ENCODE peak calls at places on chromosome 12, in five cellular contexts. W is NB4; G is upper lobe of left lung; E is CD8-positive, alpha-beta T cell; J is MCF 10A. P is an unnamed sample.

GRCh38 chr12:57368349-57369095 is 62.3 kb downstream of the R3HDM2 start:
- DNase-seq in J (peak), W (no peak), G (no peak), E (no peak), P (no peak)

GRCh38 chr12:110224379-110225304 is 56.4 kb upstream of the ATP2A2 start:
- DNase-seq in W (peak), G (peak), J (peak), E (no peak), P (no peak)

GRCh38 chr12:89960011-89960507 is 251.4 kb upstream of the ATP2B1 start:
- DNase-seq in W (no peak), J (peak), G (no peak), E (no peak), P (peak)

GRCh38 chr12:3214508-3215365 is 137.6 kb downstream of the TSPAN9 start:
- DNase-seq in G (no peak), E (no peak), J (no peak), W (no peak), P (no peak)

GRCh38 chr12:94046626-94047410 is 101.6 kb upstream of the PLXNC1 start:
- DNase-seq in E (no peak), W (peak), J (peak), G (no peak), P (no peak)

GRCh38 chr12:62519043-62519442 is 52.4 kb downstream of the MON2 start:
- DNase-seq in E (no peak), G (no peak), J (no peak), W (no peak), P (no peak)

GRCh38 chr12:95336387-95337067 is 118.9 kb downstream of the VEZT start:
- DNase-seq in J (peak), E (no peak), W (no peak), G (peak), P (no peak)

GRCh38 chr12:34386016-34386415 is 363.7 kb downstream of the ALG10 start:
- DNase-seq in W (no peak), J (no peak), E (no peak), G (no peak), P (no peak)

GRCh38 chr12:28367993-28368392 is 177.7 kb downstream of the CCDC91 start:
- DNase-seq in G (no peak), J (no peak), E (no peak), W (no peak), P (no peak)

GRCh38 chr12:37548266-37548805 is 768.2 kb upstream of the ALG10B start:
- DNase-seq in W (no peak), J (no peak), G (no peak), E (no peak), P (no peak)

GRCh38 chr12:6540181-6540877 is 6.0 kb downstream of the GAPDH start:
- DNase-seq in J (peak), G (peak), W (peak), E (peak), P (peak)

GRCh38 chr12:91357381-91357780 is 174.8 kb upstream of the DCN start:
- DNase-seq in G (no peak), W (no peak), J (no peak), E (no peak), P (no peak)

GRCh38 chr12:55929306-55929791 is 1.6 kb upstream of the DGKA start:
- DNase-seq in E (peak), G (peak), J (no peak), W (peak), P (peak)

GRCh38 chr12:79055926-79056674 is 191.5 kb downstream of the SYT1 start:
- DNase-seq in E (no peak), G (no peak), W (no peak), J (peak), P (no peak)

GRCh38 chr12:111692575-111693210 is 6.8 kb downstream of the ACAD10 start:
- DNase-seq in W (peak), E (no peak), J (peak), G (no peak), P (peak)

GRCh38 chr12:115632323-115632722 is 645.2 kb downstream of the MED13L start:
- DNase-seq in W (no peak), J (peak), G (no peak), E (no peak), P (no peak)

GRCh38 chr12:63935361-63935760 is 90.9 kb downstream of the SRGAP1 start:
- DNase-seq in J (no peak), W (no peak), G (no peak), E (no peak), P (no peak)

GRCh38 chr12:88063375-88063774 is 34.2 kb upstream of the C12orf50 start:
- DNase-seq in W (peak), E (no peak), G (no peak), J (no peak), P (peak)

GRCh38 chr12:88600272-88600671 is 20.0 kb upstream of the KITLG start:
- DNase-seq in W (no peak), E (no peak), J (peak), G (no peak), P (no peak)

GRCh38 chr12:101598483-101598882 is 3.7 kb downstream of the MYBPC1 start:
- DNase-seq in E (no peak), G (no peak), J (no peak), W (no peak), P (no peak)

GRCh38 chr12:20426191-20426590 is 57.9 kb downstream of the PDE3A start:
- DNase-seq in J (no peak), W (no peak), E (no peak), G (no peak), P (no peak)

GRCh38 chr12:118835911-118836310 is 145.4 kb upstream of the SRRM4 start:
- DNase-seq in W (no peak), E (no peak), G (no peak), J (no peak), P (no peak)

GRCh38 chr12:68812553-68813241 is 4.7 kb downstream of the MDM2 start:
- DNase-seq in E (no peak), J (no peak), W (no peak), G (no peak), P (no peak)

GRCh38 chr12:71158361-71158882 is 623 bp upstream of the TSPAN8 start:
- DNase-seq in J (no peak), W (no peak), E (no peak), G (no peak), P (no peak)

GRCh38 chr12:53058674-53059433 is 9.0 kb downstream of the TNS2 start:
- DNase-seq in W (no peak), G (no peak), E (no peak), J (no peak), P (no peak)

GRCh38 chr12:1007994-1008393 is 17.0 kb downstream of the ERC1 start:
- DNase-seq in W (no peak), E (no peak), J (no peak), G (no peak), P (no peak)

GRCh38 chr12:5171701-5172100 is 128.0 kb downstream of the KCNA5 start:
- DNase-seq in G (no peak), J (peak), E (no peak), W (peak), P (peak)

GRCh38 chr12:110149104-110149660 is 25.0 kb downstream of the IFT81 start:
- DNase-seq in E (no peak), W (no peak), J (no peak), G (no peak), P (no peak)

GRCh38 chr12:128823216-128823915 is 392 bp downstream of the SLC15A4 start:
- DNase-seq in E (peak), G (peak), W (no peak), J (peak), P (peak)

GRCh38 chr12:117063162-117063911 is 35.9 kb downstream of the TESC start:
- DNase-seq in E (peak), G (peak), J (no peak), W (peak), P (peak)

GRCh38 chr12:97308576-97309198 is 153.9 kb upstream of the RMST start:
- DNase-seq in J (peak), E (peak), G (no peak), W (peak), P (no peak)

GRCh38 chr12:40156031-40156764 is 50.3 kb upstream of the SLC2A13 start:
- DNase-seq in W (no peak), E (no peak), G (peak), J (no peak), P (no peak)

GRCh38 chr12:108838194-108839010 is 19.0 kb downstream of the SSH1 start:
- DNase-seq in W (peak), E (peak), G (peak), J (peak), P (peak)

GRCh38 chr12:69343357-69343756 is 4.8 kb upstream of the LYZ start:
- DNase-seq in E (no peak), J (no peak), W (peak), G (no peak), P (no peak)

GRCh38 chr12:99767809-99768208 is 120.3 kb downstream of the GARIN6 start:
- DNase-seq in J (peak), E (no peak), G (no peak), W (peak), P (no peak)

GRCh38 chr12:11777962-11778361 is 128.5 kb downstream of the ETV6 start:
- DNase-seq in J (no peak), E (no peak), G (no peak), W (peak), P (no peak)

DNA sequence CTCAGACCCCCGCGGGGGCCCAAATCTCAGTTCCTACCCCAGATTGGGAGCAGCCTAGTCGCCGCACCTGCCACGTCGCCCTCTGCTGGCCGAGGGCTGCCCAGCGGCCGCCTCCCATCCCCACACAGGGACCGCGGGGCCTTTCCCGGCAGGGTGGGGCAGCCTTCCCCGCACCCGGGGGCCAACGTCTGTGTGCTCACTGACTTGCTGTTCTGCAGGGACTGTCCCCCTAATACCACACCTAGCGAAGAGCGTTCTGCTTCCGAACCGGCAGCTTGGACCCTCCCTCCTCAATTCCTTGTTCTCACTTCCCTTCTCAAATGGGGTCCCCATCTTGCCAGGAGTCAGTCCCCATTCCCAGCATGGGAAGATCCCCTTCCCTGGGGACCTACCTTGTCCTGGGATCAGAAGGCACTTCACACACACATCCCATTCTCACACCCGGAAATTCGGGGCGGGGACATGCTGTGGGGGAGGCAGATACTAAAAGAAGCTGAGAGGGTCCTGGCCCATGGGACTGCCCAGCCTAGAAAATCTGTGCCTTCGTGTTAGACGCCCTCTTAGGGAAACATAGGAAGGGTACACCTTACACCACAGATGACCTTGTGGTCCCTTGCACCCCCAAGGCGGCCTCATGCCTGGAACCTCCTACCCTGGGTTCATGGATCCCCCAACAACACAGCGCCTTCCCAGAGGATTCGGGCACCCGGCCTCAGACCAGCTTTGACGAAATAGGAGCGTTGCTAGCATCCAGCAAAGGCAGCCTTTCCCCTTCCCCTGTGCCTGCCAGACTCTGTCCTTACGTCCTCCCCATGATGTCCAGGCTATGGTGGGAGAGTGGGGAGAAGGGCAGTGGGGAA is 16.4 kb downstream of the ACVRL1 start:
- DNase-seq in E (peak), J (peak), W (peak), G (peak), P (peak)
- TF ChIP-seq CTCF in E (peak), J (peak), W (peak), G (peak), P (peak)

GRCh38 chr12:106767206-106767605 is 7.3 kb upstream of the RIC8B start:
- DNase-seq in J (no peak), G (no peak), W (no peak), E (no peak), P (no peak)

GRCh38 chr12:106769078-106769477 is 5.4 kb upstream of the RIC8B start:
- DNase-seq in E (no peak), J (peak), G (peak), W (no peak), P (no peak)

GRCh38 chr12:106767954-106768501 is 6.5 kb upstream of the RIC8B start:
- DNase-seq in E (no peak), G (no peak), W (no peak), J (no peak), P (no peak)

GRCh38 chr12:106766393-106766826 is 8.1 kb upstream of the RIC8B start:
- DNase-seq in J (peak), E (no peak), G (peak), W (no peak), P (no peak)

DNA sequence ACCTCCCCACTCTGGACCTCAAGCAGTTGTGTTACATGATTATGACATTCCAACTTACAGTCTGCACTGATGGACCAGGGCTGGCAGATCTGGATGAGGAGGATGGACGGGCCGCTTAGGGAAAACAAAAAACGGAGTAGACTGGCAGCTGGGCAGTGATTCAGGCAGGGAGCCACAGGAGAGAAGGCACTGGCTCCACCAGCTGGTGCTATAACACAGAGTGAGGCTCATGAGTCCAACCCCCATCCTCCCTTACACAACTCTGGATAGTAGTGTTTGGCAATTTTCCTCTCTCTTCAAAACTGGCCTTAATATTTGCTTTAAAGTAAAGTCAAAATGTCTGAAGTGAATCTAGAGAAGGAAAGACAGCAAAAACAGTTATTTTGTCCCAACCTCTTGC is 9.7 kb upstream of the RIC8B start:
- DNase-seq in W (peak), E (no peak), J (peak), G (peak), P (no peak)
- TF ChIP-seq CTCF in W (no peak), E (no peak), J (no peak), G (peak), P (no peak)

DNA sequence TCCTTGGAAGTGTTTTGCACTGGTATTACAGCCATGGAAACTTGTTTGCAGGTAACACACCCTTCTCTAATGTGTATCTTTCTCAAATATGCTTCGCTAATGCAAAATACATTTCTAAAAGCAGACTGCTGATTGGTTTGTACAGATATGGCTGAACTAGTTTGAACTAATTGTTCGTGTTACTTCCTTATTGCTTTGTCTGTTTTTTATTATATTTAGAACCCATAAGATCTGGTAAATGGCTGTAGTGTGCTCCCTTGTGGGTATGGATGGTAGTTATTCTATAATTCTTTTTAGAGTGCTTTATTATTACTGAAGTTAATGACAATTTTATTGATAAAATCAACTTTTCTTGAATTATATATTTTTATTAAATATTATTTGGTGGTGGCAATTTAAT is 53.0 kb downstream of the ATF7IP start:
- DNase-seq in J (no peak), G (no peak), E (no peak), W (no peak), P (no peak)
- TF ChIP-seq CTCF in J (no peak), G (peak), E (peak), W (no peak), P (no peak)

DNA sequence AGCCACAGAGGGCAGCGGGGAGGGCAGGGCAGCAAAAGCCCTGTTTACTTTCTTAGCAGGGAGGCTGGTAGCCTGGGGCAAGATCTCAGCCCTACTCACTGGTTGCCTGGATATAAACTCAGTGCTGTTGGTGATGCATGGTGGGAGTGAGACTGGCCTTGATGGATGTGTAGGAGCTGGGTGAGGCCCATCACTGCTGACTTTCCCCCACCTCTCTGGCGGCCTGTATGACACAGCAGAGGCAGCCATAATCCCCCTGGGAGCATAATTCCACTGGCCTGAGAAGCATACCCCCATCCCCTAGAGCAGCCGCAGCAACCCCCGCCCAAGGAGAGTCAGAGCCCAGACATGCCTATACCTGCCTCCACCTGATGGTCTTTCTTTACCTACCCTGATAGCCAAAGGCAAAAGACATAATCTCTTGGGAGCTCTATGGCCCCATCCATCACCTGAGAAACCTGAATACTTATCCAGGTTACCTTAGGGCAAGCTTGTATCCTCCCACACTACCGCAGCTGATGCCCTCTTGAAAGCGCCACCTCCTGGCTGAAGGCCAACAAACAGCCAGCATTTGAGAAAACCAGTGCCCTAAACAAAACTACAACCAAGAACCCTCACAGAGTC is 59.3 kb downstream of the DNAI7 start:
- DNase-seq in E (no peak), W (peak), G (no peak), J (peak), P (no peak)
- TF ChIP-seq CTCF in E (no peak), W (peak), G (no peak), J (no peak), P (no peak)

DNA sequence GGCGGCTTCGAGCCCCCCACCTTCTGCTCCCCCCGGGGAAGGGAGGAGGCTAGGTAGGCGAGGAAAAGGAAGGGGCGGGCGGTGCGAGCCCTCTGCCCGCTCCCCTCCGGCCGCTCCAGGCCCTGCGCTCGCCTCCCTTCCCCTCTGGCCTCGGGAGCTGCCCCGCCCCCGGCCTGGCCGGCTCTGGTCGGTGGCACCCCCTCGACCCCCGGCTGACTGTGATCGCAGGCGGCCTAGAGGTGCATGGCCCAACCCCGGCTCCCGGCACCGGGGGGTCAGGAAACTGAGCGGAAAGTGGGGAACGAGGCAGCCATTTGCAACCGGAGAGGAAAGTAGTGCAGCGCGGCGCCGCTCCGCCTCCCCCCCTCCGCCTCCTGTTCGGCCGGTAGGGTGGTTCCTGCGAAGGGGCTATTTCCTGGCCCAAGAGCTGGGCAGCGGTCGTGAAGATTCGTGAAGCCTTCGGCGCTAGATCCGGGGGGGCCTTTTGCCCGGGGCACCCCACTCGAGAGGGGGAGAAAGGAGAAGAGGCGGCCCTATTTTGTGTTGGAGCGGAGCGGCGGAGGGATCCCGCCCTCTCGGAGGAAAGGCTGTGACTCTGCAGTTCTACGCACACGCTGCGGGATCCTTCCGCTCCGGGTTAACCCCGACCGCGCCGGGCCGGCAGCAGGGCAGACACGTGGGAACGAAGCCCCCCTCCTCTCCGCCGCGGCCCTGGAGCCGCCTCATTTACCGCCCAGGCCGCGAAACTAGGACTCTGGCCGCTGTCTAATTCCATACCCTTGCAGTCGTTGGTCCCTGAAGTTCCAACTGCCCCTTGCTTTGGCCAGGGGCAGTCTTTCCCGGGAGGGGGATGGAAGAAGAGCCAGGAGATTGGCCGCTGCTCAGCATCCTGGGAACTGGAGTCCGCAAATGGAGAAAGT is at the start of gene KMT2D:
- DNase-seq in J (peak), G (peak), E (peak), W (peak), P (peak)
- TF ChIP-seq CTCF in J (no peak), G (peak), E (no peak), W (no peak), P (no peak)

DNA sequence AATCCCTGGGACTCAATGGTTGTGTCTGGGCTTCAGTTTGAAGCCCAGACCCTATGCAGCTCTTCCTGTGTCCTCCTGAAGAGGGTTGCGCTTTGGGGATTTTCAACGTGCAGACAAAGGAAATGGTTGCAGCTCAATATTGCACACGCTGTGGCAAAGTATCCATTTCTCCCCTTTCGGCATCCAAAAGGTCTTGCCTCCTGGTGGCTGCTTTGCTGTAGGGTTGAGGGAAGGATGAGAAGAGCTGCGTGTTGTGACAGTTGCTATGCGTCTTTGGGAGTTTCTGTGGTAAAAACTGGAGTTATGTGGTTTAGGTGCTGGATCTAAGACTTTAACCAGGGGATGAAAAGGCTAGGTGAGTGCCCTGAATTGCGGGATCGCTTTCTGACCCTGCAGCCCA is 71.0 kb downstream of the ZNF664 start:
- DNase-seq in E (no peak), J (no peak), G (no peak), W (peak), P (no peak)
- TF ChIP-seq CTCF in E (no peak), J (no peak), G (no peak), W (peak), P (no peak)

P was measured in GM13976.